ENCODE peak calls at places on chromosomes 16 and 17, in eight cellular contexts. One of them, this sample, is unnamed.

GRCh38 chr17:78300962-78301820 is 58.7 kb downstream of the SOCS3 start:
- DNase-seq in psoas muscle: no peak
- DNase-seq in neural progenitor cell: no peak
- DNase-seq in fibroblast of the aortic adventitia: no peak
- DNase-seq in heart right ventricle: no peak
- DNase-seq in cardiac fibroblast: peak
- DNase-seq in heart left ventricle: no peak
- DNase-seq in transverse colon: no peak
- DNase-seq in this sample: no peak

GRCh38 chr17:37789166-37789565 is 44.3 kb upstream of the HNF1B start:
- DNase-seq in psoas muscle: no peak
- DNase-seq in neural progenitor cell: no peak
- DNase-seq in fibroblast of the aortic adventitia: no peak
- DNase-seq in heart right ventricle: no peak
- DNase-seq in cardiac fibroblast: no peak
- DNase-seq in heart left ventricle: no peak
- DNase-seq in transverse colon: no peak
- DNase-seq in this sample: no peak

GRCh38 chr17:38869647-38870258 is at the start of gene LASP1:
- DNase-seq in psoas muscle: peak
- DNase-seq in neural progenitor cell: peak
- DNase-seq in fibroblast of the aortic adventitia: peak
- DNase-seq in heart right ventricle: peak
- DNase-seq in cardiac fibroblast: peak
- DNase-seq in heart left ventricle: peak
- DNase-seq in transverse colon: peak
- DNase-seq in this sample: peak

GRCh38 chr17:79205688-79206205 is 131.1 kb downstream of the ENGASE start:
- DNase-seq in psoas muscle: no peak
- DNase-seq in neural progenitor cell: no peak
- DNase-seq in fibroblast of the aortic adventitia: no peak
- DNase-seq in heart right ventricle: no peak
- DNase-seq in cardiac fibroblast: no peak
- DNase-seq in heart left ventricle: no peak
- DNase-seq in transverse colon: no peak
- DNase-seq in this sample: no peak

GRCh38 chr16:894841-895240 is 75.9 kb downstream of the LMF1 start:
- DNase-seq in psoas muscle: no peak
- DNase-seq in neural progenitor cell: no peak
- DNase-seq in fibroblast of the aortic adventitia: no peak
- DNase-seq in heart right ventricle: no peak
- DNase-seq in cardiac fibroblast: no peak
- DNase-seq in heart left ventricle: no peak
- DNase-seq in transverse colon: no peak
- DNase-seq in this sample: no peak

GRCh38 chr16:78002915-78003538 is 19.3 kb upstream of the CLEC3A start:
- DNase-seq in psoas muscle: peak
- DNase-seq in neural progenitor cell: peak
- DNase-seq in fibroblast of the aortic adventitia: peak
- DNase-seq in heart right ventricle: peak
- DNase-seq in cardiac fibroblast: peak
- DNase-seq in heart left ventricle: peak
- DNase-seq in transverse colon: peak
- DNase-seq in this sample: peak

GRCh38 chr17:81034779-81035388 is at the start of gene BAIAP2:
- DNase-seq in psoas muscle: peak
- DNase-seq in neural progenitor cell: peak
- DNase-seq in fibroblast of the aortic adventitia: peak
- DNase-seq in heart right ventricle: peak
- DNase-seq in cardiac fibroblast: peak
- DNase-seq in heart left ventricle: peak
- DNase-seq in transverse colon: peak
- DNase-seq in this sample: peak

GRCh38 chr17:29237476-29238132 is 9.1 kb upstream of the CRYBA1 start:
- DNase-seq in psoas muscle: no peak
- DNase-seq in neural progenitor cell: no peak
- DNase-seq in fibroblast of the aortic adventitia: peak
- DNase-seq in heart right ventricle: no peak
- DNase-seq in cardiac fibroblast: peak
- DNase-seq in heart left ventricle: no peak
- DNase-seq in transverse colon: no peak
- DNase-seq in this sample: peak

GRCh38 chr17:55763856-55764255 is 13.0 kb downstream of the PCTP start:
- DNase-seq in psoas muscle: no peak
- DNase-seq in neural progenitor cell: no peak
- DNase-seq in fibroblast of the aortic adventitia: no peak
- DNase-seq in heart right ventricle: no peak
- DNase-seq in cardiac fibroblast: peak
- DNase-seq in heart left ventricle: no peak
- DNase-seq in transverse colon: no peak
- DNase-seq in this sample: no peak

GRCh38 chr17:16599537-16599936 is 30.5 kb upstream of the ZNF287 start:
- DNase-seq in psoas muscle: no peak
- DNase-seq in neural progenitor cell: no peak
- DNase-seq in fibroblast of the aortic adventitia: no peak
- DNase-seq in heart right ventricle: no peak
- DNase-seq in cardiac fibroblast: no peak
- DNase-seq in heart left ventricle: no peak
- DNase-seq in transverse colon: no peak
- DNase-seq in this sample: no peak

GRCh38 chr16:81123092-81123852 is 27.1 kb upstream of the GCSH start:
- DNase-seq in psoas muscle: no peak
- DNase-seq in neural progenitor cell: no peak
- DNase-seq in fibroblast of the aortic adventitia: no peak
- DNase-seq in heart right ventricle: no peak
- DNase-seq in cardiac fibroblast: no peak
- DNase-seq in heart left ventricle: no peak
- DNase-seq in transverse colon: no peak
- DNase-seq in this sample: no peak

GRCh38 chr17:72555052-72555451 is 434.2 kb downstream of the SOX9 start:
- DNase-seq in psoas muscle: no peak
- DNase-seq in neural progenitor cell: no peak
- DNase-seq in fibroblast of the aortic adventitia: no peak
- DNase-seq in heart right ventricle: no peak
- DNase-seq in cardiac fibroblast: no peak
- DNase-seq in heart left ventricle: no peak
- DNase-seq in transverse colon: no peak
- DNase-seq in this sample: no peak

GRCh38 chr17:83183951-83184506 is 104.6 kb downstream of the METRNL start:
- DNase-seq in psoas muscle: peak
- DNase-seq in neural progenitor cell: no peak
- DNase-seq in fibroblast of the aortic adventitia: no peak
- DNase-seq in heart right ventricle: no peak
- DNase-seq in cardiac fibroblast: no peak
- DNase-seq in heart left ventricle: no peak
- DNase-seq in transverse colon: no peak
- DNase-seq in this sample: no peak

GRCh38 chr17:28958820-28959455 is 7.6 kb upstream of the PHF12 start:
- DNase-seq in psoas muscle: no peak
- DNase-seq in neural progenitor cell: no peak
- DNase-seq in fibroblast of the aortic adventitia: no peak
- DNase-seq in heart right ventricle: no peak
- DNase-seq in cardiac fibroblast: no peak
- DNase-seq in heart left ventricle: no peak
- DNase-seq in transverse colon: no peak
- DNase-seq in this sample: no peak

DNA sequence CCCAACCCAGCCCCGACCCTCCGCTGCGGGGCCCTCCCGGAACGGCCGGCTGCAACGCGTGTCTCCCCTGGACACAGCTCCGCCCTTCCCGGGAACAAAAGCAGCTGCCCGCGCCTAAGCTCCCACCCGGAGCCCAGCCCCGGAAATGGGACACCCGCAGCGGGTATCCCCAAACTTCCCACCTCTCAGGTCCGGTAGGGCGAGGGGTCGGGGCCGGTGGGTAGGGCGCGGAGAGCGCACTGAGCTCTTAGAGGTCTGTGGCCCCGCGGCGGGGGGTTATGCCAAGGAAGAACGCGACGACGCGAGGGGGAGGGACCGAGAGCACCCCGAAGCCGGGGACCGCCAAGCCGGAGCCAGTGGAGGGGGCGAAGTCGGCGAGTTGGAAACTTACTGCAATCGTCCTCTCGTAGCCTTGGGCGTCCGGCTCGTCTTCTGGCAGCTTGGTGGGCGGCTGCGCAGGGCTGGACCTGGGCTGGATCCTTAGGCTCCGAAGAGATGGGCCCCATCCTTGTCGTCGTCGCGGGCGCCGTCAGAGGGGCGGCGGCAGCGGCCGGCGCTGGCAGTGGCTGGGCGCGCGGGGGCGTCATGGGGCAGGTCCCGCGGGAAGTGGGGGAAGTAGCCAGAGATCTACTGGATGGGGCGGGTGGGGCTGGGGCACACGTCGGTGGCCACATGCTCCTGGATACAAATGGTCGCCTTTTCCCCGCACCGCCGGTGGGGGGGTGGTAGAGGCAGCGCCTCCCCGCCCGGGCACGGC is 6.9 kb downstream of the USP6 start:
- DNase-seq in psoas muscle: peak
- DNase-seq in neural progenitor cell: peak
- DNase-seq in fibroblast of the aortic adventitia: no peak
- DNase-seq in heart right ventricle: no peak
- DNase-seq in cardiac fibroblast: no peak
- DNase-seq in heart left ventricle: no peak
- DNase-seq in transverse colon: peak
- DNase-seq in this sample: no peak
- TF ChIP-seq CTCF in psoas muscle: no peak
- TF ChIP-seq CTCF in neural progenitor cell: peak
- TF ChIP-seq CTCF in fibroblast of the aortic adventitia: no peak
- TF ChIP-seq CTCF in heart right ventricle: no peak
- TF ChIP-seq CTCF in cardiac fibroblast: no peak
- TF ChIP-seq CTCF in heart left ventricle: no peak
- TF ChIP-seq CTCF in transverse colon: no peak
- TF ChIP-seq CTCF in this sample: no peak

DNA sequence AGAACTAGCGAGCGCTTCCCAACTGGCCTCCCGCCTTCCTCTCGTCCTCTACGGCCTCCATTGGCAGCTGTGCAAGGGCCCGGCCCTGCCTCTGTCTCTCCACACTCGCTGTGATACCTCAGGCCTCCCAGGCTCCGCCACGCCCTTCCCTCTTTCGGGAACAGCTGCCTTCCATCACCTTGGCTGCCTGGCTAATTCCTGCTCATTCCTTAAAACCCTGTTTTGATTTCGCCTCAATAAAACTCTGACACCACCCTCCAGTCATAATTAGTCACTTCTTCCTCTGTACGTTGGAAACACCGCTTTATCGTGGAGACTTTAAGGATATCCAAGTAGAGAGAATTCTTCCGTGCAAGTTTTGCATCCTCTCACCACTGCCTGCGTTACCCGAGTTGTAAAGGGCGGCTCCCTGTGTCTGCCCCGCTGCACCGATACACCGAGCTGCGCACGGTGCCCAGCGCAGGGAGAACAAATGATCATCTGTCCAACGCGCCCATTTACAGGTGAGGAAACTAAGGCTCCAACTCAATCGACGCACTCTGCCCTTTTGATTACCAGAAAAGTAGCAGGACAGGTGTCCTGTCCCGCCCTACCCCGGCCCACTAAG is 139.6 kb downstream of the SEC14L1 start:
- DNase-seq in psoas muscle: no peak
- DNase-seq in neural progenitor cell: no peak
- DNase-seq in fibroblast of the aortic adventitia: peak
- DNase-seq in heart right ventricle: no peak
- DNase-seq in cardiac fibroblast: peak
- DNase-seq in heart left ventricle: no peak
- DNase-seq in transverse colon: peak
- DNase-seq in this sample: peak
- TF ChIP-seq CTCF in psoas muscle: no peak
- TF ChIP-seq CTCF in neural progenitor cell: no peak
- TF ChIP-seq CTCF in fibroblast of the aortic adventitia: no peak
- TF ChIP-seq CTCF in heart right ventricle: no peak
- TF ChIP-seq CTCF in cardiac fibroblast: no peak
- TF ChIP-seq CTCF in heart left ventricle: no peak
- TF ChIP-seq CTCF in transverse colon: no peak
- TF ChIP-seq CTCF in this sample: no peak

GRCh38 chr17:8380049-8380448 is 2.9 kb downstream of the RPL26 start:
- DNase-seq in psoas muscle: no peak
- DNase-seq in neural progenitor cell: no peak
- DNase-seq in fibroblast of the aortic adventitia: no peak
- DNase-seq in heart right ventricle: no peak
- DNase-seq in cardiac fibroblast: no peak
- DNase-seq in heart left ventricle: no peak
- DNase-seq in transverse colon: no peak
- DNase-seq in this sample: no peak
- TF ChIP-seq CTCF in psoas muscle: no peak
- TF ChIP-seq CTCF in neural progenitor cell: no peak
- TF ChIP-seq CTCF in fibroblast of the aortic adventitia: no peak
- TF ChIP-seq CTCF in heart right ventricle: no peak
- TF ChIP-seq CTCF in cardiac fibroblast: no peak
- TF ChIP-seq CTCF in heart left ventricle: no peak
- TF ChIP-seq CTCF in transverse colon: no peak
- TF ChIP-seq CTCF in this sample: no peak

DNA sequence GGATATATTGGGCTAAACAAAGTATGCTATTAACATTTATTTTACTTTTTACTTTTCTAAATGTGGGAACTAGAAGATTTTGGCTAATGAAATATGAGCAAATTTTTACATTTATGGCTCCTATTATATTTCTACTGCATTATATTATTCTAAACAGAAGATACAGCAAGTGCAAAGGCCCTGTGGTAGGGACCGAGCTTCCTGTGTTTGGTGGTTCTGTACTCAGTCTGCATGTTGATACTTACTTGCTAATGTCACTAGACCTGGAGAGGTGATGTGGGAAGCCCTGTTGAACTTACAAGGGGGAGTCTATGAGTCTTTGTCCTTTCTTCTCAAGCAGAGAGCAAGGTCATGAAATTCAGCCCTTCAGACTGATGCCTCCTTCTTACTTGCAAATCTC is 10.0 kb upstream of the IRX3 start:
- DNase-seq in psoas muscle: no peak
- DNase-seq in neural progenitor cell: no peak
- DNase-seq in fibroblast of the aortic adventitia: no peak
- DNase-seq in heart right ventricle: no peak
- DNase-seq in cardiac fibroblast: no peak
- DNase-seq in heart left ventricle: no peak
- DNase-seq in transverse colon: no peak
- DNase-seq in this sample: no peak
- TF ChIP-seq CTCF in psoas muscle: no peak
- TF ChIP-seq CTCF in neural progenitor cell: no peak
- TF ChIP-seq CTCF in fibroblast of the aortic adventitia: no peak
- TF ChIP-seq CTCF in heart right ventricle: no peak
- TF ChIP-seq CTCF in cardiac fibroblast: no peak
- TF ChIP-seq CTCF in heart left ventricle: no peak
- TF ChIP-seq CTCF in transverse colon: no peak
- TF ChIP-seq CTCF in this sample: no peak

GRCh38 chr16:85207357-85207921 is 95.2 kb upstream of the CIBAR2 start:
- DNase-seq in psoas muscle: no peak
- DNase-seq in neural progenitor cell: no peak
- DNase-seq in fibroblast of the aortic adventitia: no peak
- DNase-seq in heart right ventricle: no peak
- DNase-seq in cardiac fibroblast: no peak
- DNase-seq in heart left ventricle: no peak
- DNase-seq in transverse colon: no peak
- DNase-seq in this sample: no peak
- TF ChIP-seq CTCF in psoas muscle: no peak
- TF ChIP-seq CTCF in neural progenitor cell: no peak
- TF ChIP-seq CTCF in fibroblast of the aortic adventitia: no peak
- TF ChIP-seq CTCF in heart right ventricle: no peak
- TF ChIP-seq CTCF in cardiac fibroblast: no peak
- TF ChIP-seq CTCF in heart left ventricle: no peak
- TF ChIP-seq CTCF in transverse colon: no peak
- TF ChIP-seq CTCF in this sample: no peak